ENCODE peak calls at places on chromosomes 16 and 17, in four cellular contexts. G, N, X and C are unnamed samples.

GRCh38 chr17:30363715-30364202 is 15.0 kb upstream of the CPD start:
- DNase-seq in G (no peak), X (no peak), N (peak; percentile 99), C (no peak)

GRCh38 chr16:57966133-57966805 is 4.7 kb downstream of the CNGB1 start:
- DNase-seq in N (no peak), G (no peak), X (no peak), C (no peak)

GRCh38 chr17:43924558-43924957 is 17.2 kb upstream of the MPP2 start:
- DNase-seq in G (no peak), N (no peak), X (no peak), C (no peak)

GRCh38 chr16:4089811-4090293 is 26.4 kb downstream of the ADCY9 start:
- DNase-seq in G (no peak), X (no peak), N (no peak), C (no peak)

GRCh38 chr17:72665841-72666518 is 426.5 kb downstream of the SLC39A11 start:
- DNase-seq in X (no peak), G (no peak), N (no peak), C (no peak)

GRCh38 chr16:83574388-83574787 is 233.4 kb upstream of the HSBP1 start:
- DNase-seq in X (no peak), N (no peak), G (no peak), C (peak; percentile 63)

GRCh38 chr17:47210105-47210504 is 957 bp downstream of the MYL4 start:
- DNase-seq in X (no peak), N (no peak), G (no peak), C (no peak)

GRCh38 chr16:75385507-75386152 is 47.7 kb downstream of the CFDP1 start:
- DNase-seq in G (peak; percentile 49), N (peak; percentile 33), X (peak; percentile 68), C (no peak)

GRCh38 chr16:79362312-79362970 is 238.1 kb downstream of the MAF start:
- DNase-seq in X (no peak), N (no peak), G (no peak), C (no peak)

GRCh38 chr17:32495347-32496253 is 8.8 kb downstream of the CDK5R1 start:
- DNase-seq in X (no peak), N (no peak), G (peak; percentile 83), C (no peak)

GRCh38 chr17:68378202-68379149 is 78.8 kb downstream of the WIPI1 start:
- DNase-seq in G (peak; percentile 26), X (peak; percentile 100), N (no peak), C (peak; percentile 60)

GRCh38 chr17:41442772-41443171 is 2.0 kb upstream of the KRT38 start:
- DNase-seq in N (no peak), G (no peak), X (no peak), C (no peak)

GRCh38 chr17:60352569-60352968 is 39.4 kb downstream of the USP32 start:
- DNase-seq in N (no peak), X (no peak), G (no peak), C (no peak)

GRCh38 chr16:50315346-50315997 is 49.1 kb downstream of the ADCY7 start:
- DNase-seq in N (no peak), G (peak; percentile 80), X (no peak), C (no peak)

GRCh38 chr16:50314665-50315064 is 48.3 kb downstream of the ADCY7 start:
- DNase-seq in X (no peak), N (no peak), G (peak; percentile 6), C (no peak)

GRCh38 chr16:50311891-50312501 is 45.6 kb downstream of the ADCY7 start:
- DNase-seq in N (no peak), X (no peak), G (no peak), C (no peak)

GRCh38 chr16:50316102-50316847 is 49.9 kb downstream of the ADCY7 start:
- DNase-seq in G (no peak), X (no peak), N (no peak), C (no peak)

GRCh38 chr16:50313596-50314483 is 47.5 kb downstream of the ADCY7 start:
- DNase-seq in X (peak; percentile 95), N (no peak), G (no peak), C (peak; percentile 41)
- TF ChIP-seq TCF12 in X (no peak), N (no peak), G (no peak), C (no peak)

GRCh38 chr17:27323538-27324212 is 29.8 kb downstream of the WSB1 start:
- DNase-seq in X (peak; percentile 77), G (no peak), N (no peak), C (no peak)
- TF ChIP-seq TCF12 in X (no peak), G (no peak), N (no peak), C (no peak)

GRCh38 chr17:82023447-82024241 is 539 bp downstream of the LRRC45 start:
- DNase-seq in G (peak; percentile 83), X (no peak), N (no peak), C (no peak)
- TF ChIP-seq TCF12 in G (no peak), X (no peak), N (no peak), C (no peak)

GRCh38 chr17:19363460-19364035 is 1.0 kb upstream of the B9D1 start:
- DNase-seq in G (no peak), N (no peak), X (no peak), C (no peak)
- TF ChIP-seq TCF12 in G (no peak), N (no peak), X (no peak), C (no peak)